ENCODE peak calls at places on chromosome 13, in six cellular contexts. W is psoas muscle, B is endothelial cell, F is mesothelial cell of epicardium, U is SW480, Z is activated T-helper 1 cell treated with Interleukin-2 at 50 U/mL for 16 hours. N is an unnamed sample.

GRCh38 chr13:110390572-110390971 is 83.5 kb downstream of the COL4A2 start:
- DNase-seq in W (no peak), B (no peak), F (no peak), U (no peak), Z (no peak), N (no peak)

GRCh38 chr13:102197193-102197592 is 204.7 kb downstream of the FGF14 start:
- DNase-seq in W (no peak), B (peak; percentile 14), F (no peak), U (no peak), Z (no peak), N (no peak)

GRCh38 chr13:26718146-26718545 is 42.4 kb downstream of the GPR12 start:
- DNase-seq in W (no peak), B (no peak), F (no peak), U (no peak), Z (no peak), N (no peak)

GRCh38 chr13:43758834-43759233 is 27.9 kb downstream of the ENOX1 start:
- DNase-seq in W (no peak), B (no peak), F (no peak), U (no peak), Z (no peak), N (no peak)

GRCh38 chr13:113930711-113931637 is 42.9 kb downstream of the C13orf46 start:
- DNase-seq in W (no peak), B (no peak), F (peak; percentile 35), U (peak; percentile 55), Z (peak; percentile 41), N (no peak)

GRCh38 chr13:48578516-48579166 is 45.8 kb upstream of the RCBTB2 start:
- DNase-seq in W (no peak), B (no peak), F (no peak), U (no peak), Z (no peak), N (no peak)

GRCh38 chr13:72808917-72809500 is 27.1 kb downstream of the PIBF1 start:
- DNase-seq in W (no peak), B (no peak), F (no peak), U (no peak), Z (no peak), N (no peak)

GRCh38 chr13:45809810-45810394 is 41.7 kb downstream of the SIAH3 start:
- DNase-seq in W (no peak), B (no peak), F (no peak), U (no peak), Z (no peak), N (no peak)

GRCh38 chr13:66489586-66489985 is 740.5 kb downstream of the PCDH9 start:
- DNase-seq in W (no peak), B (no peak), F (no peak), U (no peak), Z (no peak), N (no peak)

GRCh38 chr13:112443191-112444000 is 67.2 kb downstream of the SPACA7 start:
- DNase-seq in W (peak; percentile 42), B (peak; percentile 64), F (no peak), U (no peak), Z (no peak), N (no peak)

GRCh38 chr13:44870456-44870929 is 118.8 kb downstream of the NUFIP1 start:
- DNase-seq in W (peak; percentile 95), B (no peak), F (no peak), U (no peak), Z (no peak), N (no peak)

GRCh38 chr13:86563308-86563707 is 764.1 kb upstream of the SLITRK6 start:
- DNase-seq in W (no peak), B (no peak), F (no peak), U (no peak), Z (no peak), N (peak; percentile 8)

GRCh38 chr13:42981317-42981716 is 10.7 kb downstream of the EPSTI1 start:
- DNase-seq in W (no peak), B (no peak), F (no peak), U (no peak), Z (no peak), N (no peak)

GRCh38 chr13:97574926-97575325 is 141.0 kb downstream of the RAP2A start:
- DNase-seq in W (no peak), B (peak; percentile 56), F (no peak), U (peak; percentile 8), Z (no peak), N (no peak)

GRCh38 chr13:32650705-32651311 is 64.6 kb downstream of the PDS5B start:
- DNase-seq in W (no peak), B (peak; percentile 59), F (no peak), U (peak; percentile 59), Z (peak; percentile 15), N (peak; percentile 26)

GRCh38 chr13:113649212-113649611 is 8.8 kb downstream of the ATP4B start:
- DNase-seq in W (peak; percentile 19), B (no peak), F (peak; percentile 29), U (no peak), Z (no peak), N (no peak)

GRCh38 chr13:91456837-91457236 is 58.4 kb downstream of the GPC5 start:
- DNase-seq in W (no peak), B (no peak), F (no peak), U (no peak), Z (no peak), N (no peak)

GRCh38 chr13:41313117-41313516 is 2.0 kb downstream of the NAA16 start:
- DNase-seq in W (no peak), B (no peak), F (no peak), U (no peak), Z (no peak), N (no peak)

GRCh38 chr13:94344126-94344863 is 135.2 kb downstream of the DCT start:
- DNase-seq in W (no peak), B (no peak), F (no peak), U (no peak), Z (no peak), N (no peak)

GRCh38 chr13:114099191-114099590 is 33.2 kb downstream of the RASA3 start:
- DNase-seq in W (peak; percentile 94), B (no peak), F (no peak), U (peak; percentile 85), Z (no peak), N (no peak)

GRCh38 chr13:31214379-31214778 is 14.6 kb downstream of the B3GLCT start:
- DNase-seq in W (no peak), B (no peak), F (no peak), U (no peak), Z (no peak), N (no peak)

GRCh38 chr13:95607363-95607762 is 37.1 kb downstream of the DZIP1 start:
- DNase-seq in W (no peak), B (no peak), F (no peak), U (no peak), Z (no peak), N (no peak)

GRCh38 chr13:83350569-83350968 is 531.7 kb downstream of the SLITRK1 start:
- DNase-seq in W (no peak), B (no peak), F (no peak), U (no peak), Z (no peak), N (no peak)

GRCh38 chr13:89454736-89455135 is 1783.6 kb downstream of the SLITRK5 start:
- DNase-seq in W (no peak), B (no peak), F (no peak), U (no peak), Z (no peak), N (no peak)

GRCh38 chr13:99605417-99606321 is 104.4 kb downstream of the TM9SF2 start:
- DNase-seq in W (peak; percentile 74), B (peak; percentile 46), F (peak; percentile 44), U (peak; percentile 69), Z (peak; percentile 28), N (peak; percentile 17)